ENCODE peak calls at places on chromosomes 5 and 9, in six cellular contexts. Q, S, H, U, P and X are unnamed samples.
A peak's percentile ranks its signal among the peaks of the same experiment; 100 is the strongest.

GRCh38 chr9:38362912-38363588 is 29.5 kb upstream of the ALDH1B1 start:
- DNase-seq in U (peak; percentile 35), H (peak; percentile 49), S (peak; percentile 66), P (peak; percentile 62), Q (peak; percentile 72), X (peak; percentile 63)

GRCh38 chr5:133703935-133704334 is 91.6 kb upstream of the FSTL4 start:
- DNase-seq in S (no peak), P (no peak), Q (no peak), U (no peak), H (no peak), X (no peak)

GRCh38 chr5:126395198-126395597 is 28.0 kb upstream of the GRAMD2B start:
- DNase-seq in Q (no peak), H (no peak), U (no peak), S (no peak), P (no peak), X (no peak)

GRCh38 chr5:103891151-103891550 is 328.6 kb upstream of the NUDT12 start:
- DNase-seq in H (no peak), P (no peak), Q (no peak), U (no peak), S (no peak), X (no peak)

GRCh38 chr9:78300209-78300608 is 3.3 kb downstream of the PSAT1 start:
- DNase-seq in Q (no peak), H (peak; percentile 31), P (no peak), S (no peak), U (no peak), X (no peak)

GRCh38 chr5:43620944-43621505 is 18.0 kb downstream of the NNT start:
- DNase-seq in P (no peak), S (no peak), H (no peak), Q (no peak), U (no peak), X (no peak)

GRCh38 chr5:56454219-56454862 is 221.2 kb upstream of the ANKRD55 start:
- DNase-seq in Q (no peak), S (no peak), P (no peak), U (no peak), H (no peak), X (no peak)

GRCh38 chr9:112249277-112249676 is 74.2 kb upstream of the SUSD1 start:
- DNase-seq in U (peak; percentile 39), Q (no peak), P (no peak), S (peak; percentile 85), H (no peak), X (no peak)

GRCh38 chr5:40376566-40376965 is 303.1 kb upstream of the PTGER4 start:
- DNase-seq in U (no peak), P (no peak), S (no peak), H (no peak), Q (no peak), X (no peak)

GRCh38 chr9:91714020-91714721 is 235.9 kb downstream of the ROR2 start:
- DNase-seq in U (no peak), H (no peak), Q (peak; percentile 64), P (peak; percentile 78), S (peak; percentile 17), X (peak; percentile 76)

GRCh38 chr5:132195727-132196126 is 31.9 kb downstream of the P4HA2 start:
- DNase-seq in Q (no peak), P (no peak), S (no peak), U (no peak), H (no peak), X (no peak)

GRCh38 chr5:44001675-44002380 is 387.4 kb downstream of the FGF10 start:
- DNase-seq in H (peak; percentile 76), P (no peak), U (no peak), S (no peak), Q (no peak), X (no peak)

GRCh38 chr5:56128166-56128565 is 105.0 kb downstream of the ANKRD55 start:
- DNase-seq in H (no peak), Q (no peak), U (no peak), P (no peak), S (no peak), X (no peak)

GRCh38 chr5:146698651-146699050 is 179.9 kb downstream of the PPP2R2B start:
- DNase-seq in S (no peak), Q (no peak), P (no peak), U (no peak), H (no peak), X (no peak)

GRCh38 chr9:92609142-92609500 is 60.8 kb downstream of the IPPK start:
- DNase-seq in U (no peak), Q (no peak), P (peak; percentile 9), H (no peak), S (no peak), X (peak; percentile 9)

GRCh38 chr5:8456846-8457186 is 587.9 kb downstream of the MTRR start:
- DNase-seq in H (no peak), P (no peak), U (no peak), S (no peak), Q (no peak), X (no peak)

GRCh38 chr9:133528887-133529262 is 4.1 kb upstream of the MYMK start:
- DNase-seq in S (no peak), H (no peak), U (no peak), Q (no peak), P (no peak), X (no peak)

GRCh38 chr5:998975-999501 is 9.6 kb upstream of the NKD2 start:
- DNase-seq in H (no peak), S (no peak), Q (no peak), P (no peak), U (no peak), X (no peak)

GRCh38 chr9:137435980-137436760 is 5.0 kb downstream of the ENTPD8 start:
- DNase-seq in H (peak; percentile 62), Q (peak; percentile 77), U (no peak), S (no peak), P (peak; percentile 91), X (peak; percentile 61)

DNA sequence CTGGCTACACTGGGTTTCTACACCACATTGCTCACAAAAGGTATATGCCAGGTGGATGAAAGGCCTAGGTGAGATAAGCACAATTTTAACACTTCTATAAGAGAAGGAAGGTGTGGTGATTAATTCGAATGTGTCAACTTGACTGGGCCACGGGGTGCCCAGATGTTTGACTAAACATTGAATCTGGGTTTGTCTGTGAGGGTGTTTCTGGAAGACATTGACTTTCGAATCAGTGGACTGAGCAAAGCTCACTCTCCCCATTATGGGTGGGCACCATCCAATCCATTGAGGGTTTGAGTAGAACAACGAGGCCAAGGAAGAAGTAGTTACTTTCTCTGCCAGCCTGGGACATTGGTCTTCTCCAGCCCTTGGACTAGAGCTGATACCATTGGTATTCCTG is 78.2 kb upstream of the COL5A1 start:
- DNase-seq in S (no peak), P (no peak), U (no peak), Q (no peak), H (no peak), X (no peak)
- TF ChIP-seq POLR2A in S (no peak), P (no peak), U (no peak), Q (no peak), H (no peak), X (no peak)

GRCh38 chr5:122779451-122779850 is 4.6 kb downstream of the SNX2 start:
- DNase-seq in S (no peak), H (no peak), Q (no peak), U (no peak), P (no peak), X (no peak)
- TF ChIP-seq MAX in S (no peak), H (no peak), Q (no peak), U (no peak), P (no peak), X (no peak)

DNA sequence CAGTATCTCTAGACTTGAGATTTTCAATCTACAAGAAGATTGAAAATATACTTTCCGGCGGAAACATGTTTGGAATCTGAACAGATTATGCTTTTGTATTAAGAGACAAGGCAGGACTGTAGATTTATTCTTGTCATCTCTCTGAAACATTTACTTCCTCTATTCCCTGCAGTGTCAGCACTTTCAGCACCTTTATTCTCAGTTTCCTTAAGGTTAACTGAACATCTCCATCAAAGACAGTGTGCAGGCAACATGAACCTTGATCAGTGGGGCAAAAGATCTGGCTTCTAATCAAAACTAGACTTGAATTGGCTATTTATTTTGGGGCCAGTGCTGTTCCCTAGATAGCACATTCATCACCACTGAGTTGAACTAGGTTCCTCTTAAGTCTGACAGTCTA is 129.9 kb upstream of the HCN1 start:
- DNase-seq in Q (no peak), P (no peak), U (no peak), S (no peak), H (no peak), X (no peak)
- TF ChIP-seq MYC in Q (no peak), P (no peak), U (no peak), S (no peak), H (no peak), X (no peak)

GRCh38 chr5:4018007-4018406 is 422.4 kb downstream of the IRX1 start:
- DNase-seq in P (no peak), S (no peak), H (no peak), U (no peak), Q (no peak), X (no peak)
- TF ChIP-seq POLR2A in P (no peak), S (no peak), H (no peak), U (no peak), Q (no peak), X (no peak)

GRCh38 chr9:136095028-136095494 is at the start of gene NACC2:
- DNase-seq in P (peak; percentile 82), Q (peak; percentile 69), S (peak; percentile 38), H (no peak), U (no peak), X (peak; percentile 69)
- TF ChIP-seq MAX in P (no peak), Q (no peak), S (no peak), H (peak; percentile 31), U (no peak), X (no peak)